ENCODE peak calls at places on chromosomes 3 and 15, in four cellular contexts. W, F, Z and J are unnamed samples.

GRCh38 chr3:158097571-158098553 is 8.4 kb downstream of the SHOX2 start:
- DNase-seq in W (no peak), F (peak; percentile 76), Z (peak; percentile 54), J (no peak)

GRCh38 chr3:88936837-88937236 is 170.6 kb upstream of the EPHA3 start:
- DNase-seq in W (no peak), F (no peak), Z (no peak), J (no peak)

GRCh38 chr3:107264888-107265287 is 112.4 kb upstream of the CCDC54 start:
- DNase-seq in W (no peak), F (no peak), Z (no peak), J (no peak)

GRCh38 chr3:72702390-72702789 is 145.9 kb downstream of the SHQ1 start:
- DNase-seq in W (no peak), F (peak; percentile 66), Z (no peak), J (no peak)

GRCh38 chr15:92817339-92817886 is 82.7 kb upstream of the CHD2 start:
- DNase-seq in W (no peak), F (no peak), Z (no peak), J (no peak)

GRCh38 chr15:61518191-61518950 is 289.3 kb upstream of the RORA start:
- DNase-seq in W (no peak), F (no peak), Z (no peak), J (no peak)

GRCh38 chr3:13159890-13160289 is 86.7 kb upstream of the IQSEC1 start:
- DNase-seq in W (no peak), F (no peak), Z (no peak), J (peak; percentile 62)

GRCh38 chr3:126126811-126127431 is 43.0 kb upstream of the SLC41A3 start:
- DNase-seq in W (no peak), F (no peak), Z (no peak), J (peak; percentile 9)

GRCh38 chr3:28267984-28268849 is 26.8 kb downstream of the CMC1 start:
- DNase-seq in W (no peak), F (no peak), Z (no peak), J (no peak)

GRCh38 chr3:122247825-122248185 is 64.3 kb downstream of the CASR start:
- DNase-seq in W (no peak), F (no peak), Z (no peak), J (no peak)

GRCh38 chr15:23539892-23540291 is 25.6 kb upstream of the MKRN3 start:
- DNase-seq in W (no peak), F (no peak), Z (no peak), J (no peak)

GRCh38 chr3:195596648-195597628 is 13.2 kb upstream of the APOD start:
- DNase-seq in W (no peak), F (no peak), Z (no peak), J (no peak)

GRCh38 chr3:39208463-39209055 is 16.2 kb upstream of the XIRP1 start:
- DNase-seq in W (peak; percentile 67), F (peak; percentile 21), Z (no peak), J (peak; percentile 38)

GRCh38 chr15:101540480-101541239 is 51.2 kb upstream of the PCSK6 start:
- DNase-seq in W (no peak), F (peak; percentile 65), Z (no peak), J (no peak)

GRCh38 chr15:52682776-52683175 is 3.6 kb upstream of the ATOSA start:
- DNase-seq in W (no peak), F (no peak), Z (peak; percentile 41), J (no peak)

GRCh38 chr3:26193558-26193957 is 403.7 kb downstream of the OXSM start:
- DNase-seq in W (no peak), F (no peak), Z (no peak), J (no peak)

GRCh38 chr3:187587012-187587544 is 83.1 kb downstream of the SST start:
- DNase-seq in W (no peak), F (no peak), Z (no peak), J (no peak)

GRCh38 chr15:72740202-72740601 is 43.4 kb downstream of the ADPGK start:
- DNase-seq in W (no peak), F (no peak), Z (peak; percentile 50), J (no peak)

GRCh38 chr3:53154731-53155320 is 6.2 kb upstream of the PRKCD start:
- DNase-seq in W (no peak), F (no peak), Z (no peak), J (no peak)

GRCh38 chr3:11706604-11707003 is 62.9 kb upstream of the VGLL4 start:
- DNase-seq in W (no peak), F (no peak), Z (no peak), J (no peak)

GRCh38 chr3:195007794-195008193 is 263.2 kb downstream of the XXYLT1 start:
- DNase-seq in W (no peak), F (no peak), Z (no peak), J (no peak)

GRCh38 chr3:171198781-171199472 is 172.4 kb upstream of the SLC2A2 start:
- DNase-seq in W (no peak), F (no peak), Z (no peak), J (no peak)
- TF ChIP-seq EP300 in W (no peak), F (no peak), Z (no peak), J (no peak)

GRCh38 chr15:70797464-70797863 is 34.1 kb upstream of the UACA start:
- DNase-seq in W (no peak), F (no peak), Z (no peak), J (no peak)

GRCh38 chr15:70806992-70807712 is 43.8 kb upstream of the UACA start:
- DNase-seq in W (no peak), F (no peak), Z (no peak), J (no peak)

GRCh38 chr15:70799667-70800450 is 36.5 kb upstream of the UACA start:
- DNase-seq in W (no peak), F (peak; percentile 66), Z (no peak), J (no peak)

GRCh38 chr15:70801111-70801510 is 37.8 kb upstream of the UACA start:
- DNase-seq in W (no peak), F (no peak), Z (no peak), J (no peak)

DNA sequence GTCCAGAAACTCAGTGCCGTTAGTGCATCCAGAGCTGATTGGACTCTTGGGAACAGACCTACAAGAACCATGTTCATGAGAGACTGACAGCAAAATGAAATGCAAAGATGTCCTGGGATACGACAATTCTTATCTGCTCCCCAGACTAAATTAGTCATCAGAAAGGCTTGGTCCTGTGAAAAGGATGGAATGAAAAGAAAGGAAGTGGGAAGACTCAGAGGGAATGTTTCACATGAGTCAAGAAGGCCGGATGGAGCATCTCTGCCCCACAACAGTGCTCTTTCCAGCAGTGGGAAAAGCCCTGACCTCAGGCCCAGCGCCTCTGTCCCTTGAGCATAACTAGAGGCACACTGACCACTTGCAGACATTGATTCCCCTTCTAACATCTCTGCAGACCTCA is 39.3 kb upstream of the UACA start:
- DNase-seq in W (no peak), F (no peak), Z (no peak), J (no peak)
- TF ChIP-seq NFIC in W (no peak), F (no peak), Z (no peak), J (peak; percentile 15)

DNA sequence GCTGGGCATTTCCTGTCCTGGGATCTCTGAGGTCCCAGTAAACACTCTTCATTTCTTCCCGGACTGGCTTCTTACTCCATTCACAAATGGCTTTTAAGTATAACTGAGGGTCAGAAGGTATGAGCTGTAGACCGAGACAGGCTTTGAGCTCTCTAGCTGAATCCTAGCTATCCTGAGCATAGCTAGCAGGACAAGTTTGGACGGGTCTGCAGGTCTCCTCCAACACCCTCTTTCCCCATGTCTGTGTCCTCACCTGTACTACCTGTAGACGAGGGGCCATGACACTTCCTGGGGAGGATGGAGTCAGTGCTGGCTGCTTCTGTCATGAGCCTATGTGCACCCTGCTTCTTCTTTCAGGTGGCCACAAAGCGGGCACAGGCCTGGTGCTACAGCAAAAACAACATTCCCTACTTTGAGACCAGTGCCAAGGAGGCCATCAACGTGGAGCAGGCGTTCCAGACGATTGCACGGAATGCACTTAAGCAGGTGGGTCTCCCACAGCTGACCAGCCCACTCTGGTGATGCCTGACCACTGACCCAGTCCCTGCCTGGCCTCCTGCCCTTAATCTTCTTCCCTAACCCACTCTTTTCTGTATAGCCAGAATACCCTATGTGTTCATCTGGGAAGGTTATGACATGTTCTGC is 72.1 kb upstream of the ACAD9 start:
- DNase-seq in W (no peak), F (no peak), Z (no peak), J (no peak)
- TF ChIP-seq POLR2AphosphoS5 in W (no peak), F (no peak), Z (no peak), J (no peak)

GRCh38 chr15:89098281-89098680 is 10.0 kb downstream of the ABHD2 start:
- DNase-seq in W (no peak), F (no peak), Z (no peak), J (no peak)

GRCh38 chr15:89103481-89104171 is 15.4 kb downstream of the ABHD2 start:
- DNase-seq in W (no peak), F (no peak), Z (no peak), J (no peak)

GRCh38 chr15:89099968-89100367 is 11.7 kb downstream of the ABHD2 start:
- DNase-seq in W (no peak), F (no peak), Z (no peak), J (no peak)

GRCh38 chr15:89104172-89104564 is 15.9 kb downstream of the ABHD2 start:
- DNase-seq in W (no peak), F (no peak), Z (no peak), J (no peak)

DNA sequence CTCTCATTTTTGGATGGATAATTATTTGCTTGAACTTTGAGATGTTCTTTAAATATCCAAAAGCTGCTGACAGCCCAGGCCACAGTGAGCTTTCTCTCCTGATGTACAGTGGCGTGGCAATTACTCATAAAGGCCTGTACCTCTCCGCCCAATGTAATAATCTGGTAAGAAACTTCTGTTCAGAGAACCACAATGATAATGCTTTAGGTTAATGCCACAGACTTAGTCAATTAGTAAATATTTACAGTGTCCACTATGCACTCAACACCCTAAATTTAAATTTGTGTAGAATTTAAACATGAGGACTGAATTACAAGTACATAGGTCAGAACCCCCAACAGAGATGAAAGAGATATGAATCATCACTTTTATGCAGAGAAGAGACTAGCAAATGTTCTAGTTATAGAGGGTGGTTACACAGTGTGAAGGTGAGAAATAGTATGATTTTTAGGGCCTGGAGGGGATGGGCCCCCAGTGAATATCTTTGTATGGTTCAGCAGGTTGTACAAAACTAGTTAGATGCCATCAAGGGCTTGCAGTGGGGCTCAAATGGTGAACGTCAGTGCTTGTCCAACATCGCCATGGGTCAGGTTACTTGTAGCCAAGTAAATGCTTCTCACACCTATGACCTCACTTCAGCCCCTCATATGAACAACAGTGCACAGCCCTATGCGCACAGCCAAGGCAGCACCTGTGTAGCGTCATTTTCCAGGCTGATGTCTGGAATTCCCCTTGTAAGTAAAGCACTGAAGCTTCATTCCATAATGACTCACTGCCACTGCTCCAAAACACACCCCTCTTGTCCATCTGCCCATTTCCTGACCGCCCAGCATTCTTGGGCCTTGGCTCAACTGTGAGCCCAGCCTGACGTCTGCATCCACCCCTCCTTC is 13.3 kb downstream of the ABHD2 start:
- DNase-seq in W (no peak), F (peak; percentile 45), Z (no peak), J (no peak)
- TF ChIP-seq EP300 in W (no peak), F (no peak), Z (no peak), J (peak; percentile 7)

DNA sequence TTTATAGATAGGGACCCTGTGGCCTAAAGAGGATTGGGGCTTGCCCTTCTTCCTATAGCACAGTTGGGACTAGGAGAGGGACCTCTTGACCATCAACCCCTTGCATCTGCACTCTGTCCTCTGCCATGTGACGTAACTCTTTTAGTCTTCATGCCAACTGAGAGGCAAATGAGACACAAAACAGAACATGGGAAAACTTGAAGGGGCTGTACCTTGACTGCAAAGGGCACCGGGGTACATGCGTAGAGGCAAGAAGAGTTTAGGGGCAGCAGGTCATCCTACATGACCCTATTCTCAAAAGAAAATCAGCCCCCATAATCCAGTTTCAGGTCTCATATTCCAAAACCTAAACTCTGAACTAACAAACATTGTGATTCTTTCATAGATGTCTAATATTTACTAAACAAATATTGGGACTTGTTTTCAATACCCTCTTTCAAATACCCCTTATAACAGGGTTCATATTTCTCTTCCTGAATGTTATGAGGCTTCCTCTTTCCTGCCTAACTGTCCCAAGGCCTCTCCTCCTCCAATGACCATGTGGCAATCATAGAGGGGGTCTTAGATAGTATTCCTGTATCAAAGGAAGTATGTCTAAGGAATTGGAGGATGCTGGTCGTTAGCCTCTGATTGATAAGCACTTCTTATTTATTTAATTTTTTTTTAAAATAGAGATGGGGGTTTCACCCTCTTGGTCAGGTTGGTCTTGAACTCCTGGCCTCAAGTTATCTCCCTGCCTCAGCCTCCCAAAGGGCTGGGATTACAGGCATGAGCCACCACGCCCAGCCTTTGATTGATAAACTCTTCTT is 20.6 kb downstream of the ACKR2 start:
- DNase-seq in W (no peak), F (peak; percentile 72), Z (no peak), J (no peak)
- TF ChIP-seq NFIC in W (no peak), F (peak; percentile 71), Z (no peak), J (no peak)